ENCODE peak calls at places on chromosomes 12 and 14, in ten cellular contexts. E, L, U, X, D, A, N, R, C and T are unnamed samples.

GRCh38 chr14:65361920-65362319 is 50.6 kb upstream of the FUT8 start:
- DNase-seq in E (no peak), L (no peak), U (peak), X (no peak), D (no peak), A (no peak), N (peak), R (no peak), C (no peak), T (peak)

GRCh38 chr12:57694459-57695019 is 607 bp downstream of the OS9 start:
- DNase-seq in E (no peak), L (no peak), U (peak), X (no peak), D (no peak), A (peak), N (no peak), R (no peak), C (no peak), T (no peak)

GRCh38 chr14:75821828-75822521 is 159.8 kb downstream of the TGFB3 start:
- DNase-seq in E (no peak), L (no peak), U (no peak), X (no peak), D (no peak), A (peak), N (peak), R (no peak), C (no peak), T (no peak)

GRCh38 chr12:47650469-47650868 is 55.4 kb downstream of the RPAP3 start:
- DNase-seq in E (no peak), L (no peak), U (peak), X (no peak), D (no peak), A (no peak), N (no peak), R (no peak), C (no peak), T (no peak)

GRCh38 chr12:120787889-120788288 is 62.3 kb downstream of the ACADS start:
- DNase-seq in E (no peak), L (no peak), U (no peak), X (no peak), D (no peak), A (no peak), N (no peak), R (no peak), C (no peak), T (no peak)

GRCh38 chr14:101602466-101602840 is 41.2 kb downstream of the DIO3 start:
- DNase-seq in E (no peak), L (no peak), U (no peak), X (no peak), D (no peak), A (no peak), N (no peak), R (no peak), C (no peak), T (no peak)

GRCh38 chr12:111100003-111100402 is 179.6 kb upstream of the MYL2 start:
- DNase-seq in E (no peak), L (no peak), U (no peak), X (no peak), D (no peak), A (no peak), N (no peak), R (no peak), C (no peak), T (no peak)

GRCh38 chr12:65122661-65123060 is 1.6 kb upstream of the WIF1 start:
- DNase-seq in E (no peak), L (no peak), U (no peak), X (no peak), D (no peak), A (peak), N (no peak), R (no peak), C (no peak), T (no peak)

GRCh38 chr14:56331815-56332214 is 213.6 kb downstream of the PELI2 start:
- DNase-seq in E (no peak), L (no peak), U (peak), X (no peak), D (no peak), A (no peak), N (no peak), R (no peak), C (no peak), T (no peak)

GRCh38 chr12:55724940-55725309 is 3.9 kb downstream of the CD63 start:
- DNase-seq in E (no peak), L (no peak), U (no peak), X (no peak), D (peak), A (no peak), N (no peak), R (no peak), C (no peak), T (no peak)

GRCh38 chr12:48924617-48925217 is 575 bp downstream of the FKBP11 start:
- DNase-seq in E (no peak), L (peak), U (peak), X (no peak), D (peak), A (peak), N (no peak), R (no peak), C (peak), T (peak)

GRCh38 chr14:85688024-85688423 is 158.1 kb downstream of the FLRT2 start:
- DNase-seq in E (no peak), L (no peak), U (peak), X (no peak), D (no peak), A (no peak), N (peak), R (no peak), C (no peak), T (peak)

GRCh38 chr12:66296171-66296683 is 6.1 kb upstream of the HELB start:
- DNase-seq in E (no peak), L (no peak), U (no peak), X (no peak), D (no peak), A (no peak), N (no peak), R (no peak), C (no peak), T (no peak)

GRCh38 chr12:108820700-108821406 is 36.5 kb downstream of the SSH1 start:
- DNase-seq in E (no peak), L (no peak), U (no peak), X (no peak), D (no peak), A (no peak), N (no peak), R (no peak), C (no peak), T (no peak)

GRCh38 chr14:77204457-77204796 is 22.8 kb downstream of the TMEM63C start:
- DNase-seq in E (no peak), L (no peak), U (no peak), X (peak), D (peak), A (no peak), N (no peak), R (no peak), C (no peak), T (no peak)

GRCh38 chr14:77114609-77115008 is 16.6 kb downstream of the CIPC start:
- DNase-seq in E (no peak), L (no peak), U (no peak), X (no peak), D (no peak), A (no peak), N (no peak), R (no peak), C (no peak), T (no peak)

GRCh38 chr12:50477241-50477832 is 27.4 kb upstream of the DIP2B start:
- DNase-seq in E (no peak), L (no peak), U (no peak), X (no peak), D (no peak), A (no peak), N (no peak), R (no peak), C (no peak), T (no peak)

GRCh38 chr12:39990122-39991101 is 115.5 kb downstream of the SLC2A13 start:
- DNase-seq in E (no peak), L (peak), U (peak), X (no peak), D (peak), A (peak), N (no peak), R (no peak), C (peak), T (peak)

GRCh38 chr14:86115972-86116371 is 586.0 kb downstream of the FLRT2 start:
- DNase-seq in E (no peak), L (no peak), U (no peak), X (no peak), D (no peak), A (no peak), N (no peak), R (no peak), C (no peak), T (no peak)

GRCh38 chr12:96255077-96255476 is 60.9 kb downstream of the ELK3 start:
- DNase-seq in E (no peak), L (no peak), U (peak), X (no peak), D (no peak), A (no peak), N (peak), R (no peak), C (peak), T (peak)

GRCh38 chr14:69543341-69544249 is 31.1 kb downstream of the CCDC177 start:
- DNase-seq in E (no peak), L (no peak), U (peak), X (no peak), D (peak), A (peak), N (peak), R (peak), C (peak), T (peak)

GRCh38 chr12:44653886-44654527 is 222.1 kb downstream of the NELL2 start:
- DNase-seq in E (no peak), L (no peak), U (no peak), X (no peak), D (no peak), A (no peak), N (no peak), R (no peak), C (no peak), T (no peak)

GRCh38 chr12:122421815-122422737 is at the start of gene CLIP1:
- DNase-seq in E (peak), L (peak), U (peak), X (peak), D (peak), A (peak), N (peak), R (peak), C (peak), T (peak)

GRCh38 chr12:78555802-78556201 is 308.8 kb upstream of the SYT1 start:
- DNase-seq in E (no peak), L (no peak), U (peak), X (no peak), D (no peak), A (no peak), N (no peak), R (no peak), C (no peak), T (peak)

GRCh38 chr12:130078852-130079251 is 83.4 kb upstream of the FZD10 start:
- DNase-seq in E (no peak), L (no peak), U (no peak), X (no peak), D (no peak), A (no peak), N (no peak), R (no peak), C (no peak), T (no peak)

GRCh38 chr14:74570696-74571095 is 41.3 kb downstream of the LTBP2 start:
- DNase-seq in E (no peak), L (no peak), U (no peak), X (no peak), D (no peak), A (no peak), N (no peak), R (no peak), C (no peak), T (no peak)

GRCh38 chr12:99153283-99153682 is 494.3 kb upstream of the GARIN6 start:
- DNase-seq in E (no peak), L (no peak), U (no peak), X (no peak), D (no peak), A (no peak), N (no peak), R (no peak), C (no peak), T (no peak)

GRCh38 chr12:65822732-65823480 is 1.4 kb upstream of the HMGA2 start:
- DNase-seq in E (no peak), L (no peak), U (peak), X (no peak), D (no peak), A (peak), N (peak), R (no peak), C (no peak), T (peak)

GRCh38 chr12:51443573-51443972 is 18.9 kb downstream of the SLC4A8 start:
- DNase-seq in E (no peak), L (no peak), U (no peak), X (no peak), D (no peak), A (no peak), N (no peak), R (no peak), C (no peak), T (no peak)

GRCh38 chr12:118655588-118655987 is 279.2 kb downstream of the SUDS3 start:
- DNase-seq in E (no peak), L (no peak), U (no peak), X (no peak), D (no peak), A (no peak), N (no peak), R (no peak), C (no peak), T (no peak)

GRCh38 chr12:117100251-117100650 is 1.0 kb upstream of the TESC start:
- DNase-seq in E (no peak), L (no peak), U (peak), X (peak), D (no peak), A (no peak), N (no peak), R (no peak), C (no peak), T (peak)

GRCh38 chr14:102462391-102462790 is 47.2 kb downstream of the ANKRD9 start:
- DNase-seq in E (no peak), L (no peak), U (no peak), X (no peak), D (no peak), A (no peak), N (no peak), R (no peak), C (no peak), T (no peak)

GRCh38 chr12:9736931-9737705 is 4.2 kb upstream of the CLECL1 start:
- DNase-seq in E (no peak), L (no peak), U (no peak), X (no peak), D (no peak), A (no peak), N (no peak), R (peak), C (no peak), T (no peak)

GRCh38 chr12:122834921-122835692 is at the start of gene HIP1R:
- DNase-seq in E (peak), L (peak), U (no peak), X (peak), D (peak), A (no peak), N (no peak), R (peak), C (peak), T (no peak)